ENCODE peak calls at places on chromosomes 6 and 20, in six cellular contexts. G is CD8-positive, alpha-beta memory T cell; W is GM10248; X is psoas muscle; E is stimulated activated CD8-positive, alpha-beta memory T cell treated with anti-CD3 and anti-CD28 coated beads, Interleukin-2, amount 100 ng/mL, for 1 hour; Y is T-cell. K is an unnamed sample.

GRCh38 chr6:157763894-157764345 is 59.1 kb upstream of the SNX9 start:
- DNase-seq in G (no peak), X (no peak), E (no peak), Y (no peak), W (no peak), K (no peak)

GRCh38 chr20:50308513-50309279 is 118.1 kb downstream of the CEBPB start:
- DNase-seq in G (no peak), Y (no peak), X (peak; percentile 95), W (no peak), E (no peak), K (no peak)

GRCh38 chr20:37218431-37218830 is 39.1 kb upstream of the MROH8 start:
- DNase-seq in E (no peak), W (no peak), Y (no peak), G (no peak), X (no peak), K (no peak)

GRCh38 chr6:27668442-27669275 is 195.8 kb upstream of the ZNF184 start:
- DNase-seq in Y (no peak), X (no peak), W (peak; percentile 53), G (no peak), E (no peak), K (peak; percentile 9)

GRCh38 chr6:77245026-77245425 is 218.3 kb downstream of the HTR1B start:
- DNase-seq in E (no peak), W (no peak), Y (no peak), G (no peak), X (no peak), K (no peak)

GRCh38 chr6:110534731-110535164 is 58.3 kb upstream of the SLC22A16 start:
- DNase-seq in X (no peak), W (no peak), G (no peak), E (no peak), Y (no peak), K (no peak)

GRCh38 chr6:70686548-70687133 is 19.0 kb downstream of the SMAP1 start:
- DNase-seq in W (peak; percentile 29), E (no peak), G (peak; percentile 6), Y (no peak), X (no peak), K (peak; percentile 38)

GRCh38 chr6:42195415-42195814 is 659 bp upstream of the GUCA1B start:
- DNase-seq in E (no peak), Y (no peak), G (no peak), W (no peak), X (no peak), K (no peak)

GRCh38 chr20:57399587-57400261 is 8.5 kb downstream of the RBM38 start:
- DNase-seq in W (peak; percentile 83), X (peak; percentile 76), E (no peak), G (no peak), Y (no peak), K (no peak)

GRCh38 chr6:47371139-47371874 is 61.6 kb upstream of the TNFRSF21 start:
- DNase-seq in X (no peak), E (no peak), Y (no peak), G (no peak), W (no peak), K (no peak)

GRCh38 chr6:3755637-3756515 is 4.4 kb upstream of the PXDC1 start:
- DNase-seq in E (no peak), X (no peak), Y (no peak), W (no peak), G (no peak), K (no peak)

GRCh38 chr6:6709106-6709505 is 120.6 kb downstream of the LY86 start:
- DNase-seq in Y (no peak), G (no peak), X (no peak), W (no peak), E (no peak), K (no peak)

GRCh38 chr20:63011798-63012197 is 5.0 kb upstream of the BHLHE23 start:
- DNase-seq in X (no peak), E (no peak), W (no peak), Y (no peak), G (no peak), K (no peak)

GRCh38 chr6:107066697-107067659 is 39.0 kb downstream of the MTRES1 start:
- DNase-seq in Y (no peak), E (no peak), W (peak; percentile 42), G (no peak), X (no peak), K (no peak)

GRCh38 chr6:13307508-13307995 is 20.8 kb downstream of the TBC1D7 start:
- DNase-seq in Y (no peak), W (no peak), X (no peak), G (no peak), E (no peak), K (no peak)

GRCh38 chr6:50714487-50715379 is 1.4 kb downstream of the TFAP2D start:
- DNase-seq in G (no peak), E (no peak), X (no peak), W (no peak), Y (no peak), K (no peak)

GRCh38 chr6:149451361-149452061 is 33.3 kb downstream of the ZC3H12D start:
- DNase-seq in E (no peak), G (no peak), W (no peak), Y (no peak), X (peak; percentile 54), K (no peak)

GRCh38 chr6:71733970-71734899 is 152.1 kb upstream of the RIMS1 start:
- DNase-seq in G (no peak), E (no peak), X (no peak), W (no peak), Y (no peak), K (no peak)

GRCh38 chr6:42217165-42217522 is 517 bp downstream of the MRPS10 start:
- DNase-seq in G (no peak), X (no peak), Y (no peak), E (no peak), W (no peak), K (no peak)

GRCh38 chr20:1417273-1417672 is 24.4 kb upstream of the FKBP1A start:
- DNase-seq in E (no peak), G (no peak), X (no peak), Y (no peak), W (no peak), K (no peak)

GRCh38 chr6:159720708-159721107 is 6.6 kb upstream of the WTAP start:
- DNase-seq in E (peak; percentile 5), W (peak; percentile 48), G (peak; percentile 49), X (no peak), Y (peak; percentile 13), K (peak; percentile 62)

GRCh38 chr6:43977404-43978111 is 149.7 kb downstream of the MRPL14 start:
- DNase-seq in X (no peak), W (peak; percentile 74), E (no peak), G (no peak), Y (no peak), K (no peak)

GRCh38 chr20:47276251-47276650 is 80.2 kb downstream of the ZMYND8 start:
- DNase-seq in G (no peak), E (no peak), X (no peak), W (no peak), Y (no peak), K (no peak)

GRCh38 chr6:28880894-28881780 is 42.6 kb downstream of the TRIM27 start:
- DNase-seq in W (peak; percentile 53), G (peak; percentile 23), X (peak; percentile 60), Y (peak; percentile 41), E (peak; percentile 37), K (peak; percentile 21)

GRCh38 chr6:33878541-33878940 is 74.7 kb upstream of the MLN start:
- DNase-seq in G (no peak), X (peak; percentile 11), W (no peak), E (no peak), Y (no peak), K (no peak)

GRCh38 chr6:34771727-34772126 is 14.4 kb downstream of the SNRPC start:
- DNase-seq in Y (no peak), E (no peak), X (no peak), W (no peak), G (no peak), K (no peak)

GRCh38 chr20:62168061-62168460 is 14.8 kb upstream of the MTG2 start:
- DNase-seq in Y (no peak), E (no peak), X (peak; percentile 6), W (no peak), G (no peak), K (no peak)

GRCh38 chr20:16684416-16684815 is 45.4 kb upstream of the SNRPB2 start:
- DNase-seq in E (no peak), G (no peak), X (no peak), Y (no peak), W (no peak), K (no peak)

GRCh38 chr6:18308070-18308735 is 43.9 kb upstream of the DEK start:
- DNase-seq in E (no peak), W (no peak), X (no peak), G (no peak), Y (no peak), K (no peak)

GRCh38 chr20:45909336-45909808 is 2.6 kb downstream of the PLTP start:
- DNase-seq in E (no peak), W (no peak), Y (no peak), X (no peak), G (no peak), K (no peak)

GRCh38 chr20:49278817-49279676 is 1.2 kb upstream of the ZNFX1 start:
- DNase-seq in G (no peak), X (no peak), W (no peak), E (no peak), Y (peak; percentile 20), K (no peak)

K was measured in CD4-positive, alpha-beta memory T cell.